ENCODE peak calls at places on chromosomes 12 and 14, in eight cellular contexts. One of them, this sample, is unnamed.

GRCh38 chr12:22130671-22131070 is 84.7 kb downstream of the CMAS start:
- DNase-seq in fibroblast of mammary gland: no peak
- DNase-seq in SW 1271: no peak
- DNase-seq in HL-60: no peak
- DNase-seq in stimulated activated naive B cell treated with anti-CD40 and anti-IgM and Interleukin-4, amounts not matched to agents 10 μg/mL and 1 μg/mL and 100 μg/mL, for 72 hours: no peak
- DNase-seq in activated CD8-positive, alpha-beta memory T cell treated with anti-CD3 and anti-CD28 coated beads for 4 hours: no peak
- DNase-seq in RCC 7860: no peak
- DNase-seq in natural killer cell treated with Interleukin-12 subunit alpha and Interleukin-12 subunit beta and Interleukin-15 and Interleukin-18, amount 100 ng/mL, for 72 hours: no peak
- DNase-seq in this sample: no peak

GRCh38 chr14:22903742-22904087 is 15.2 kb downstream of the RBM23 start:
- DNase-seq in fibroblast of mammary gland: no peak
- DNase-seq in RCC 7860: no peak
- DNase-seq in stimulated activated naive B cell treated with anti-CD40 and anti-IgM and Interleukin-4, amounts not matched to agents 10 μg/mL and 1 μg/mL and 100 μg/mL, for 72 hours: no peak
- DNase-seq in HL-60: no peak
- DNase-seq in SW 1271: no peak
- DNase-seq in activated CD8-positive, alpha-beta memory T cell treated with anti-CD3 and anti-CD28 coated beads for 4 hours: no peak
- DNase-seq in natural killer cell treated with Interleukin-12 subunit alpha and Interleukin-12 subunit beta and Interleukin-15 and Interleukin-18, amount 100 ng/mL, for 72 hours: no peak
- DNase-seq in this sample: no peak

GRCh38 chr14:24368562-24369252 is 723 bp downstream of the NFATC4 start:
- DNase-seq in activated CD8-positive, alpha-beta memory T cell treated with anti-CD3 and anti-CD28 coated beads for 4 hours: no peak
- DNase-seq in fibroblast of mammary gland: peak
- DNase-seq in stimulated activated naive B cell treated with anti-CD40 and anti-IgM and Interleukin-4, amounts not matched to agents 10 μg/mL and 1 μg/mL and 100 μg/mL, for 72 hours: peak
- DNase-seq in SW 1271: no peak
- DNase-seq in natural killer cell treated with Interleukin-12 subunit alpha and Interleukin-12 subunit beta and Interleukin-15 and Interleukin-18, amount 100 ng/mL, for 72 hours: no peak
- DNase-seq in HL-60: no peak
- DNase-seq in RCC 7860: no peak
- DNase-seq in this sample: no peak

GRCh38 chr12:95169368-95169767 is 47.9 kb downstream of the FGD6 start:
- DNase-seq in HL-60: no peak
- DNase-seq in natural killer cell treated with Interleukin-12 subunit alpha and Interleukin-12 subunit beta and Interleukin-15 and Interleukin-18, amount 100 ng/mL, for 72 hours: no peak
- DNase-seq in activated CD8-positive, alpha-beta memory T cell treated with anti-CD3 and anti-CD28 coated beads for 4 hours: no peak
- DNase-seq in RCC 7860: peak
- DNase-seq in SW 1271: no peak
- DNase-seq in stimulated activated naive B cell treated with anti-CD40 and anti-IgM and Interleukin-4, amounts not matched to agents 10 μg/mL and 1 μg/mL and 100 μg/mL, for 72 hours: no peak
- DNase-seq in fibroblast of mammary gland: peak
- DNase-seq in this sample: no peak

GRCh38 chr14:75636100-75636692 is 24.5 kb downstream of the ERG28 start:
- DNase-seq in activated CD8-positive, alpha-beta memory T cell treated with anti-CD3 and anti-CD28 coated beads for 4 hours: no peak
- DNase-seq in SW 1271: no peak
- DNase-seq in natural killer cell treated with Interleukin-12 subunit alpha and Interleukin-12 subunit beta and Interleukin-15 and Interleukin-18, amount 100 ng/mL, for 72 hours: no peak
- DNase-seq in HL-60: no peak
- DNase-seq in RCC 7860: no peak
- DNase-seq in stimulated activated naive B cell treated with anti-CD40 and anti-IgM and Interleukin-4, amounts not matched to agents 10 μg/mL and 1 μg/mL and 100 μg/mL, for 72 hours: no peak
- DNase-seq in fibroblast of mammary gland: peak
- DNase-seq in this sample: no peak

GRCh38 chr12:132489078-132489601 is 811 bp upstream of the FBRSL1 start:
- DNase-seq in stimulated activated naive B cell treated with anti-CD40 and anti-IgM and Interleukin-4, amounts not matched to agents 10 μg/mL and 1 μg/mL and 100 μg/mL, for 72 hours: peak
- DNase-seq in SW 1271: no peak
- DNase-seq in natural killer cell treated with Interleukin-12 subunit alpha and Interleukin-12 subunit beta and Interleukin-15 and Interleukin-18, amount 100 ng/mL, for 72 hours: peak
- DNase-seq in RCC 7860: no peak
- DNase-seq in activated CD8-positive, alpha-beta memory T cell treated with anti-CD3 and anti-CD28 coated beads for 4 hours: peak
- DNase-seq in fibroblast of mammary gland: no peak
- DNase-seq in HL-60: peak
- DNase-seq in this sample: no peak

GRCh38 chr12:53046655-53047220 is 3.1 kb upstream of the TNS2 start:
- DNase-seq in SW 1271: peak
- DNase-seq in HL-60: peak
- DNase-seq in activated CD8-positive, alpha-beta memory T cell treated with anti-CD3 and anti-CD28 coated beads for 4 hours: peak
- DNase-seq in fibroblast of mammary gland: peak
- DNase-seq in natural killer cell treated with Interleukin-12 subunit alpha and Interleukin-12 subunit beta and Interleukin-15 and Interleukin-18, amount 100 ng/mL, for 72 hours: peak
- DNase-seq in RCC 7860: peak
- DNase-seq in stimulated activated naive B cell treated with anti-CD40 and anti-IgM and Interleukin-4, amounts not matched to agents 10 μg/mL and 1 μg/mL and 100 μg/mL, for 72 hours: peak
- DNase-seq in this sample: no peak

GRCh38 chr12:48973992-48974673 is 2.6 kb upstream of the WNT10B start:
- DNase-seq in SW 1271: no peak
- DNase-seq in natural killer cell treated with Interleukin-12 subunit alpha and Interleukin-12 subunit beta and Interleukin-15 and Interleukin-18, amount 100 ng/mL, for 72 hours: peak
- DNase-seq in HL-60: no peak
- DNase-seq in activated CD8-positive, alpha-beta memory T cell treated with anti-CD3 and anti-CD28 coated beads for 4 hours: no peak
- DNase-seq in RCC 7860: no peak
- DNase-seq in fibroblast of mammary gland: peak
- DNase-seq in stimulated activated naive B cell treated with anti-CD40 and anti-IgM and Interleukin-4, amounts not matched to agents 10 μg/mL and 1 μg/mL and 100 μg/mL, for 72 hours: no peak
- DNase-seq in this sample: no peak

GRCh38 chr14:101791919-101792572 is 30.5 kb downstream of the PPP2R5C start:
- DNase-seq in activated CD8-positive, alpha-beta memory T cell treated with anti-CD3 and anti-CD28 coated beads for 4 hours: no peak
- DNase-seq in stimulated activated naive B cell treated with anti-CD40 and anti-IgM and Interleukin-4, amounts not matched to agents 10 μg/mL and 1 μg/mL and 100 μg/mL, for 72 hours: no peak
- DNase-seq in RCC 7860: peak
- DNase-seq in fibroblast of mammary gland: peak
- DNase-seq in HL-60: peak
- DNase-seq in SW 1271: no peak
- DNase-seq in natural killer cell treated with Interleukin-12 subunit alpha and Interleukin-12 subunit beta and Interleukin-15 and Interleukin-18, amount 100 ng/mL, for 72 hours: no peak
- DNase-seq in this sample: no peak

GRCh38 chr12:12582895-12583303 is 20.2 kb upstream of the DUSP16 start:
- DNase-seq in fibroblast of mammary gland: peak
- DNase-seq in SW 1271: no peak
- DNase-seq in natural killer cell treated with Interleukin-12 subunit alpha and Interleukin-12 subunit beta and Interleukin-15 and Interleukin-18, amount 100 ng/mL, for 72 hours: peak
- DNase-seq in activated CD8-positive, alpha-beta memory T cell treated with anti-CD3 and anti-CD28 coated beads for 4 hours: no peak
- DNase-seq in HL-60: peak
- DNase-seq in RCC 7860: peak
- DNase-seq in stimulated activated naive B cell treated with anti-CD40 and anti-IgM and Interleukin-4, amounts not matched to agents 10 μg/mL and 1 μg/mL and 100 μg/mL, for 72 hours: peak
- DNase-seq in this sample: peak

GRCh38 chr12:88716240-88716639 is 136.0 kb upstream of the KITLG start:
- DNase-seq in fibroblast of mammary gland: no peak
- DNase-seq in HL-60: no peak
- DNase-seq in stimulated activated naive B cell treated with anti-CD40 and anti-IgM and Interleukin-4, amounts not matched to agents 10 μg/mL and 1 μg/mL and 100 μg/mL, for 72 hours: no peak
- DNase-seq in activated CD8-positive, alpha-beta memory T cell treated with anti-CD3 and anti-CD28 coated beads for 4 hours: no peak
- DNase-seq in natural killer cell treated with Interleukin-12 subunit alpha and Interleukin-12 subunit beta and Interleukin-15 and Interleukin-18, amount 100 ng/mL, for 72 hours: no peak
- DNase-seq in SW 1271: no peak
- DNase-seq in RCC 7860: no peak
- DNase-seq in this sample: no peak

GRCh38 chr14:83816755-83817154 is 1713.2 kb upstream of the FLRT2 start:
- DNase-seq in natural killer cell treated with Interleukin-12 subunit alpha and Interleukin-12 subunit beta and Interleukin-15 and Interleukin-18, amount 100 ng/mL, for 72 hours: no peak
- DNase-seq in RCC 7860: no peak
- DNase-seq in fibroblast of mammary gland: no peak
- DNase-seq in HL-60: no peak
- DNase-seq in activated CD8-positive, alpha-beta memory T cell treated with anti-CD3 and anti-CD28 coated beads for 4 hours: no peak
- DNase-seq in stimulated activated naive B cell treated with anti-CD40 and anti-IgM and Interleukin-4, amounts not matched to agents 10 μg/mL and 1 μg/mL and 100 μg/mL, for 72 hours: no peak
- DNase-seq in SW 1271: no peak
- DNase-seq in this sample: no peak

GRCh38 chr14:88346048-88346639 is 23.1 kb upstream of the KCNK10 start:
- DNase-seq in fibroblast of mammary gland: no peak
- DNase-seq in activated CD8-positive, alpha-beta memory T cell treated with anti-CD3 and anti-CD28 coated beads for 4 hours: no peak
- DNase-seq in SW 1271: no peak
- DNase-seq in RCC 7860: no peak
- DNase-seq in natural killer cell treated with Interleukin-12 subunit alpha and Interleukin-12 subunit beta and Interleukin-15 and Interleukin-18, amount 100 ng/mL, for 72 hours: no peak
- DNase-seq in stimulated activated naive B cell treated with anti-CD40 and anti-IgM and Interleukin-4, amounts not matched to agents 10 μg/mL and 1 μg/mL and 100 μg/mL, for 72 hours: no peak
- DNase-seq in HL-60: no peak
- DNase-seq in this sample: no peak

GRCh38 chr12:16950041-16950677 is 344.2 kb upstream of the LMO3 start:
- DNase-seq in activated CD8-positive, alpha-beta memory T cell treated with anti-CD3 and anti-CD28 coated beads for 4 hours: no peak
- DNase-seq in fibroblast of mammary gland: no peak
- DNase-seq in HL-60: no peak
- DNase-seq in RCC 7860: no peak
- DNase-seq in stimulated activated naive B cell treated with anti-CD40 and anti-IgM and Interleukin-4, amounts not matched to agents 10 μg/mL and 1 μg/mL and 100 μg/mL, for 72 hours: no peak
- DNase-seq in SW 1271: no peak
- DNase-seq in natural killer cell treated with Interleukin-12 subunit alpha and Interleukin-12 subunit beta and Interleukin-15 and Interleukin-18, amount 100 ng/mL, for 72 hours: no peak
- DNase-seq in this sample: no peak

GRCh38 chr12:59383426-59383822 is 212.4 kb upstream of the SLC16A7 start:
- DNase-seq in fibroblast of mammary gland: peak
- DNase-seq in HL-60: no peak
- DNase-seq in RCC 7860: no peak
- DNase-seq in activated CD8-positive, alpha-beta memory T cell treated with anti-CD3 and anti-CD28 coated beads for 4 hours: no peak
- DNase-seq in SW 1271: no peak
- DNase-seq in stimulated activated naive B cell treated with anti-CD40 and anti-IgM and Interleukin-4, amounts not matched to agents 10 μg/mL and 1 μg/mL and 100 μg/mL, for 72 hours: no peak
- DNase-seq in natural killer cell treated with Interleukin-12 subunit alpha and Interleukin-12 subunit beta and Interleukin-15 and Interleukin-18, amount 100 ng/mL, for 72 hours: no peak
- DNase-seq in this sample: no peak

GRCh38 chr12:116152268-116152667 is 125.2 kb downstream of the MED13L start:
- DNase-seq in stimulated activated naive B cell treated with anti-CD40 and anti-IgM and Interleukin-4, amounts not matched to agents 10 μg/mL and 1 μg/mL and 100 μg/mL, for 72 hours: no peak
- DNase-seq in fibroblast of mammary gland: peak
- DNase-seq in activated CD8-positive, alpha-beta memory T cell treated with anti-CD3 and anti-CD28 coated beads for 4 hours: no peak
- DNase-seq in SW 1271: no peak
- DNase-seq in RCC 7860: peak
- DNase-seq in HL-60: no peak
- DNase-seq in natural killer cell treated with Interleukin-12 subunit alpha and Interleukin-12 subunit beta and Interleukin-15 and Interleukin-18, amount 100 ng/mL, for 72 hours: peak
- DNase-seq in this sample: no peak

GRCh38 chr12:57872362-57872761 is 25.8 kb upstream of the CTDSP2 start:
- DNase-seq in natural killer cell treated with Interleukin-12 subunit alpha and Interleukin-12 subunit beta and Interleukin-15 and Interleukin-18, amount 100 ng/mL, for 72 hours: no peak
- DNase-seq in SW 1271: no peak
- DNase-seq in RCC 7860: no peak
- DNase-seq in HL-60: no peak
- DNase-seq in activated CD8-positive, alpha-beta memory T cell treated with anti-CD3 and anti-CD28 coated beads for 4 hours: no peak
- DNase-seq in stimulated activated naive B cell treated with anti-CD40 and anti-IgM and Interleukin-4, amounts not matched to agents 10 μg/mL and 1 μg/mL and 100 μg/mL, for 72 hours: no peak
- DNase-seq in fibroblast of mammary gland: no peak
- DNase-seq in this sample: no peak

GRCh38 chr12:31387466-31387865 is 61.5 kb upstream of the SINHCAF start:
- DNase-seq in fibroblast of mammary gland: peak
- DNase-seq in RCC 7860: no peak
- DNase-seq in natural killer cell treated with Interleukin-12 subunit alpha and Interleukin-12 subunit beta and Interleukin-15 and Interleukin-18, amount 100 ng/mL, for 72 hours: no peak
- DNase-seq in stimulated activated naive B cell treated with anti-CD40 and anti-IgM and Interleukin-4, amounts not matched to agents 10 μg/mL and 1 μg/mL and 100 μg/mL, for 72 hours: no peak
- DNase-seq in SW 1271: no peak
- DNase-seq in HL-60: no peak
- DNase-seq in activated CD8-positive, alpha-beta memory T cell treated with anti-CD3 and anti-CD28 coated beads for 4 hours: no peak
- DNase-seq in this sample: no peak

GRCh38 chr12:88084210-88084609 is 55.0 kb upstream of the C12orf50 start:
- DNase-seq in SW 1271: no peak
- DNase-seq in HL-60: no peak
- DNase-seq in stimulated activated naive B cell treated with anti-CD40 and anti-IgM and Interleukin-4, amounts not matched to agents 10 μg/mL and 1 μg/mL and 100 μg/mL, for 72 hours: no peak
- DNase-seq in activated CD8-positive, alpha-beta memory T cell treated with anti-CD3 and anti-CD28 coated beads for 4 hours: no peak
- DNase-seq in natural killer cell treated with Interleukin-12 subunit alpha and Interleukin-12 subunit beta and Interleukin-15 and Interleukin-18, amount 100 ng/mL, for 72 hours: no peak
- DNase-seq in RCC 7860: no peak
- DNase-seq in fibroblast of mammary gland: no peak
- DNase-seq in this sample: no peak

GRCh38 chr14:67622675-67623074 is 3.0 kb downstream of the ARG2 start:
- DNase-seq in activated CD8-positive, alpha-beta memory T cell treated with anti-CD3 and anti-CD28 coated beads for 4 hours: no peak
- DNase-seq in HL-60: no peak
- DNase-seq in stimulated activated naive B cell treated with anti-CD40 and anti-IgM and Interleukin-4, amounts not matched to agents 10 μg/mL and 1 μg/mL and 100 μg/mL, for 72 hours: no peak
- DNase-seq in fibroblast of mammary gland: peak
- DNase-seq in RCC 7860: peak
- DNase-seq in SW 1271: peak
- DNase-seq in natural killer cell treated with Interleukin-12 subunit alpha and Interleukin-12 subunit beta and Interleukin-15 and Interleukin-18, amount 100 ng/mL, for 72 hours: no peak
- DNase-seq in this sample: no peak

GRCh38 chr12:39267886-39268285 is 175.0 kb downstream of the KIF21A start:
- DNase-seq in RCC 7860: no peak
- DNase-seq in activated CD8-positive, alpha-beta memory T cell treated with anti-CD3 and anti-CD28 coated beads for 4 hours: no peak
- DNase-seq in fibroblast of mammary gland: no peak
- DNase-seq in stimulated activated naive B cell treated with anti-CD40 and anti-IgM and Interleukin-4, amounts not matched to agents 10 μg/mL and 1 μg/mL and 100 μg/mL, for 72 hours: no peak
- DNase-seq in natural killer cell treated with Interleukin-12 subunit alpha and Interleukin-12 subunit beta and Interleukin-15 and Interleukin-18, amount 100 ng/mL, for 72 hours: no peak
- DNase-seq in HL-60: no peak
- DNase-seq in SW 1271: no peak
- DNase-seq in this sample: no peak

GRCh38 chr14:99674776-99675175 is 9.3 kb upstream of the CYP46A1 start:
- DNase-seq in fibroblast of mammary gland: no peak
- DNase-seq in activated CD8-positive, alpha-beta memory T cell treated with anti-CD3 and anti-CD28 coated beads for 4 hours: no peak
- DNase-seq in HL-60: no peak
- DNase-seq in natural killer cell treated with Interleukin-12 subunit alpha and Interleukin-12 subunit beta and Interleukin-15 and Interleukin-18, amount 100 ng/mL, for 72 hours: no peak
- DNase-seq in RCC 7860: no peak
- DNase-seq in stimulated activated naive B cell treated with anti-CD40 and anti-IgM and Interleukin-4, amounts not matched to agents 10 μg/mL and 1 μg/mL and 100 μg/mL, for 72 hours: no peak
- DNase-seq in SW 1271: no peak
- DNase-seq in this sample: no peak

GRCh38 chr12:56071648-56072047 is 8.3 kb upstream of the ERBB3 start:
- DNase-seq in stimulated activated naive B cell treated with anti-CD40 and anti-IgM and Interleukin-4, amounts not matched to agents 10 μg/mL and 1 μg/mL and 100 μg/mL, for 72 hours: no peak
- DNase-seq in activated CD8-positive, alpha-beta memory T cell treated with anti-CD3 and anti-CD28 coated beads for 4 hours: no peak
- DNase-seq in SW 1271: no peak
- DNase-seq in RCC 7860: no peak
- DNase-seq in natural killer cell treated with Interleukin-12 subunit alpha and Interleukin-12 subunit beta and Interleukin-15 and Interleukin-18, amount 100 ng/mL, for 72 hours: no peak
- DNase-seq in fibroblast of mammary gland: peak
- DNase-seq in HL-60: no peak
- DNase-seq in this sample: no peak

GRCh38 chr12:57887631-57888406 is 41.3 kb upstream of the CTDSP2 start:
- DNase-seq in natural killer cell treated with Interleukin-12 subunit alpha and Interleukin-12 subunit beta and Interleukin-15 and Interleukin-18, amount 100 ng/mL, for 72 hours: no peak
- DNase-seq in SW 1271: no peak
- DNase-seq in stimulated activated naive B cell treated with anti-CD40 and anti-IgM and Interleukin-4, amounts not matched to agents 10 μg/mL and 1 μg/mL and 100 μg/mL, for 72 hours: no peak
- DNase-seq in HL-60: no peak
- DNase-seq in RCC 7860: no peak
- DNase-seq in fibroblast of mammary gland: peak
- DNase-seq in activated CD8-positive, alpha-beta memory T cell treated with anti-CD3 and anti-CD28 coated beads for 4 hours: no peak
- DNase-seq in this sample: no peak

GRCh38 chr12:82805812-82806497 is 119.2 kb downstream of the TMTC2 start:
- DNase-seq in natural killer cell treated with Interleukin-12 subunit alpha and Interleukin-12 subunit beta and Interleukin-15 and Interleukin-18, amount 100 ng/mL, for 72 hours: no peak
- DNase-seq in fibroblast of mammary gland: peak
- DNase-seq in SW 1271: no peak
- DNase-seq in activated CD8-positive, alpha-beta memory T cell treated with anti-CD3 and anti-CD28 coated beads for 4 hours: no peak
- DNase-seq in RCC 7860: no peak
- DNase-seq in HL-60: no peak
- DNase-seq in stimulated activated naive B cell treated with anti-CD40 and anti-IgM and Interleukin-4, amounts not matched to agents 10 μg/mL and 1 μg/mL and 100 μg/mL, for 72 hours: no peak
- DNase-seq in this sample: no peak

GRCh38 chr12:113778432-113779128 is 187.5 kb downstream of the RBM19 start:
- DNase-seq in SW 1271: no peak
- DNase-seq in HL-60: no peak
- DNase-seq in RCC 7860: no peak
- DNase-seq in activated CD8-positive, alpha-beta memory T cell treated with anti-CD3 and anti-CD28 coated beads for 4 hours: no peak
- DNase-seq in stimulated activated naive B cell treated with anti-CD40 and anti-IgM and Interleukin-4, amounts not matched to agents 10 μg/mL and 1 μg/mL and 100 μg/mL, for 72 hours: no peak
- DNase-seq in fibroblast of mammary gland: no peak
- DNase-seq in natural killer cell treated with Interleukin-12 subunit alpha and Interleukin-12 subunit beta and Interleukin-15 and Interleukin-18, amount 100 ng/mL, for 72 hours: no peak
- DNase-seq in this sample: no peak

This sample was measured in GM12878.